ENCODE peak calls at places on chromosomes 16 and 17, in six cellular contexts. Q, E, T, G, O and F are unnamed samples. For H3K36me3, the result is how much of the 10 kb centered on the place peaks cover.

GRCh38 chr17:40443196-40443987 is at the start of gene IGFBP4:
- DNase-seq in T (peak), G (peak), E (peak), O (peak), Q (peak), F (peak)

GRCh38 chr16:54928421-54929089 is 2.1 kb upstream of the IRX5 start:
- DNase-seq in O (peak), Q (peak), T (peak), G (no peak), E (peak), F (no peak)

GRCh38 chr16:23863511-23864422 is 28.0 kb downstream of the PRKCB start:
- DNase-seq in G (no peak), O (no peak), Q (no peak), T (no peak), E (no peak), F (no peak)

GRCh38 chr17:79842656-79843474 is 3.6 kb upstream of the CBX4 start:
- DNase-seq in G (peak), O (no peak), T (peak), E (no peak), Q (no peak), F (no peak)

GRCh38 chr17:66437466-66438026 is 135.1 kb downstream of the PRKCA start:
- DNase-seq in G (no peak), O (no peak), Q (no peak), E (no peak), T (no peak), F (no peak)

GRCh38 chr16:65042966-65043365 is 78.9 kb downstream of the CDH11 start:
- DNase-seq in O (no peak), Q (no peak), E (no peak), T (no peak), G (no peak), F (no peak)

GRCh38 chr16:84810518-84811273 is 9.1 kb upstream of the CRISPLD2 start:
- DNase-seq in G (no peak), E (peak), Q (no peak), O (no peak), T (no peak), F (no peak)

GRCh38 chr17:74228326-74228978 is 15.1 kb downstream of the TTYH2 start:
- DNase-seq in T (no peak), Q (no peak), G (no peak), E (no peak), O (no peak), F (no peak)

GRCh38 chr17:76527430-76528111 is 9.9 kb downstream of the CYGB start:
- DNase-seq in T (peak), E (peak), Q (peak), G (peak), O (peak), F (peak)

GRCh38 chr16:3645504-3646347 is 8.8 kb upstream of the DNASE1 start:
- DNase-seq in Q (no peak), E (no peak), O (no peak), G (no peak), T (peak), F (no peak)

GRCh38 chr16:1989826-1990335 is at the start of gene SYNGR3:
- DNase-seq in Q (peak), E (no peak), T (peak), G (no peak), O (no peak), F (no peak)

GRCh38 chr17:74413491-74413890 is 18.4 kb upstream of the GPRC5C start:
- DNase-seq in T (no peak), O (no peak), Q (no peak), E (no peak), G (no peak), F (no peak)

GRCh38 chr16:11685844-11686618 is 17.8 kb downstream of the SNN start:
- DNase-seq in T (no peak), O (no peak), Q (no peak), G (no peak), E (no peak), F (no peak)

GRCh38 chr17:66633322-66633965 is 201.5 kb upstream of the CACNG5 start:
- DNase-seq in E (no peak), O (no peak), Q (no peak), G (no peak), T (no peak), F (no peak)

GRCh38 chr16:88341551-88342290 is 41.0 kb upstream of the ZNF469 start:
- DNase-seq in Q (peak), E (peak), G (no peak), O (no peak), T (no peak), F (no peak)

DNA sequence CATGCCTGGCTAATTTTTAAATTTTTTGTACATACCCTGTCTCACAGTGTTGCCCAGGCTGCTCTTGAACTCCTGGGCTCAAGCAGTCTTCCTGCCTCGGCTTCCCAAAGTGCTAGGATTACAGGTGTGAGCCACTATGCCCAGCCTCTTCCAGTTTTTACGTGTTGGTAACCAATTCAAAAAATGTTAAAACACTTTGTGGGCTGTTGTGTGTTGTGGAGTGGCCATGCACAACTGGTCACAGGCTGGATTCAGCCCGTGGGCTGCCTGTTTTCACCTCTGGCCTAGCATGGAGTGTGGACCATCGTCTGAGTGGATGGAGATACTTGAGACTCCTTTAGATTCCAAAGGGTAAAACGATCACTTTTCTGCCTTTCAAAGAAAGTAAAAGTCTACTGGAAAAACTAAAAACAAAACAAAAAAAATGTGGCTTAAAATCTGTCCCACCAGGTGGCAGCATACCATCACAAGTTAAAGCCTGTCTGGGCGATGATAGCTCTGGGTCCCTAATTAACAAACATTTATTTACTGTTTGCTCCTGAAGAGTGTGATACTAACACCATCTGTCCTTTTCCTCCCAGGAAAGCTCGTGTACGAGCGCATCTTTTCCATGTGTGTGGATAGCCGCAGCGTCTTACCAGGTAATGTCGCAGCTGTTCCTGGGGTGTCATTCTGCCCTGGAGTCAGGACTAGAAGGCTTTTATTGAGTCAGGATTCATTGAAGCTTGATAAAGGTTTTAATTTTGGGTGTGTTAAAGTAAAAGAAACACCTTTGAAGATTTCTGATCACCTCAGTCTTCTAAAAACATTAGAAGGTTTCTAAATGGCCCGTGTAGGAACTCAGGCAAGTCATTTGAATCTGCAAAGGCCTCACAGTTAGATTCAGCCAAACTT is 45.8 kb downstream of the VPS35L start:
- DNase-seq in G (no peak), Q (no peak), T (peak), E (no peak), O (no peak), F (peak)
- TF ChIP-seq CTCF in G (peak), Q (peak), T (peak), E (peak), O (peak), F (peak)

GRCh38 chr17:17129466-17129865 is 76.7 kb downstream of the PLD6 start:
- DNase-seq in T (no peak), Q (peak), E (no peak), O (no peak), G (no peak), F (peak)
- H3K36me3 ChIP-seq in T (under half), Q (half or more), E (half or more), O (under half), G (under half), F (under half)

GRCh38 chr17:17748604-17749003 is 67.3 kb downstream of the RAI1 start:
- DNase-seq in G (no peak), T (no peak), Q (no peak), O (no peak), E (no peak), F (no peak)

GRCh38 chr17:17745476-17746455 is 64.5 kb downstream of the RAI1 start:
- DNase-seq in G (no peak), Q (no peak), E (no peak), T (no peak), O (no peak), F (no peak)

GRCh38 chr17:17749025-17749772 is 67.9 kb downstream of the RAI1 start:
- DNase-seq in G (no peak), E (no peak), Q (no peak), T (peak), O (peak), F (no peak)

GRCh38 chr17:17749921-17750320 is 68.7 kb downstream of the RAI1 start:
- DNase-seq in T (peak), G (peak), Q (no peak), E (no peak), O (no peak), F (peak)

DNA sequence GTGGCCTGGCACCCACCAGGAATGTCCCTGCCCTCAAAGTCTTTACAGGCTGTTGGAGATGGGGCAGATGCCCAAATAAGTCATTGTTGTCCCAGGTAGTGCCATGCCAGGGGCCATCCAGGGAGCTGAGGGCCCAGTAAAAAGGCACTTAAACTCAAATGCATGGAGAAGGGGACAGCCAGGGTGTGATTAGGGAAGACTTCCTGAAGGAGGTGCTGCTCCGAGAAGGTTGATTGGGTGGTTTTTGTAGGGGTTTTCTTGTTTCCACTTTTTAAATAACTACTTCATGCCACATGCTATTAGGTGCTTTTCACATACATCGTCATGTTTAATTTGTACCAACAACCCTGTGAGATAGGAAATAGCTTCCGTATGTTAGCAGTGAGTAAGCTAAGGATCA is 66.9 kb downstream of the RAI1 start:
- DNase-seq in O (no peak), G (no peak), Q (no peak), T (no peak), E (no peak), F (no peak)
- TF ChIP-seq CTCF in O (no peak), G (no peak), Q (no peak), T (peak), E (no peak), F (peak)

DNA sequence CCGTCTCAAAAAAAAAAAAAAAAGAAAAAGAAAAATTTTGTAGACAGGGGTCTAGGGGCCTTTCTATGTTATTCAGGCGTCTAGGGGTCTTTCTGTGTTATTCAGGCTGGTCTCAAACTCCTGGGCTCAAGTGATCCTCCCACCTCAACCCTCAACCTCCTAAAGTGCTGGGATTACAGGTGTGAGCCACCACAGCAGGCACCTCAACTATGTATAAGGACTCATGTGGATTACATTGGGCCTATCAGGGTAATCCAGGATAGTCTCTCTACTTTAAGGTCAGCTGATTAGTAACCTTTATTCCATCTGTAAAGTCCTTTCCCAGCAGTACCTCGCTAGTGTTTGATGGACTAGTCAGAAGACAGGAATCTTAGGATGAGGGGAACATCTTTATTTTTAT is 22.4 kb downstream of the TADA2A start:
- DNase-seq in E (no peak), Q (no peak), T (no peak), O (no peak), G (no peak), F (no peak)
- H3K36me3 ChIP-seq in E (half or more), Q (half or more), T (under half), O (under half), G (under half), F (under half)

DNA sequence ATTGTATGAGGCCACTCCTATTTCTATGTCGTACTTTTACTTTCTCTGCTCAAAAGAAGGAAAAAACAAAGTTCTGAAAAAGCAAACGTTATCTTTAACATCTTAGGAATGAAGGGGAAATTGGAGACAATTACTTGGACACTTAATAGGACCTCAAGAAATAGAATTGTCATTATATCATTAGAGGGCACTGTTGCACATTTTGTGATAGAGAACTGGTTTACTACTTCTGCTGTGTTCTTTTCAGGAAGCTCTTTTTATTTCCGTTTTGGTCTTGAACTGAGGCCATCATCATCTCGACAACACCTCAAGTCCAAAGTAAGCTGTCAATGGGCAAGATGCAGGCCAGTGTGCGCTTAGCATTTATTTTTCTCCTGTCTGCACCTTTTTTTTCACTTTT is 14.6 kb downstream of the COG4 start:
- DNase-seq in O (no peak), T (no peak), G (no peak), E (no peak), Q (no peak), F (peak)
- TF ChIP-seq CTCF in O (peak), T (peak), G (no peak), E (peak), Q (no peak), F (peak)